ENCODE peak calls at places on chromosomes 3 and 15, in four cellular contexts. W is lower lobe of right lung, I is immature natural killer cell, Z is T-helper 2 cell. A is an unnamed sample.

GRCh38 chr3:2958553-2958952 is 151.6 kb downstream of the IL5RA start:
- DNase-seq in W (no peak), I (no peak), Z (no peak), A (no peak)

GRCh38 chr3:138381413-138381901 is 33.1 kb downstream of the MRAS start:
- DNase-seq in W (no peak), I (no peak), Z (no peak), A (no peak)

GRCh38 chr3:42763023-42763422 is 10.0 kb downstream of the CCDC13 start:
- DNase-seq in W (no peak), I (no peak), Z (no peak), A (no peak)

GRCh38 chr3:52055537-52056351 is 627 bp downstream of the DUSP7 start:
- DNase-seq in W (peak), I (peak), Z (peak), A (no peak)

GRCh38 chr3:178195824-178196223 is 340.4 kb upstream of the KCNMB2 start:
- DNase-seq in W (no peak), I (no peak), Z (no peak), A (no peak)

GRCh38 chr15:24954783-24955548 is at the start of the genes SNRPN and SNURF:
- DNase-seq in W (peak), I (peak), Z (peak), A (peak)

GRCh38 chr3:87320748-87321634 is 44.6 kb upstream of the POU1F1 start:
- DNase-seq in W (no peak), I (no peak), Z (no peak), A (no peak)

GRCh38 chr3:49500408-49501257 is 30.6 kb downstream of the DAG1 start:
- DNase-seq in W (peak), I (no peak), Z (no peak), A (no peak)